ENCODE peak calls at places on chromosomes 3 and 15, in six cellular contexts. One of them, this sample, is unnamed.

GRCh38 chr3:50572158-50572557 is 2.8 kb downstream of the HEMK1 start:
- DNase-seq in left ventricle myocardium inferior: peak
- DNase-seq in AG04450: peak
- DNase-seq in ovary: peak
- DNase-seq in MM.1S: peak
- DNase-seq in hepatocyte: peak
- DNase-seq in this sample: no peak

GRCh38 chr3:126110431-126111125 is 26.7 kb upstream of the SLC41A3 start:
- DNase-seq in left ventricle myocardium inferior: no peak
- DNase-seq in hepatocyte: peak
- DNase-seq in MM.1S: no peak
- DNase-seq in AG04450: no peak
- DNase-seq in ovary: no peak
- DNase-seq in this sample: peak

GRCh38 chr15:76898102-76898501 is 7.0 kb downstream of the SCAPER start:
- DNase-seq in ovary: no peak
- DNase-seq in AG04450: no peak
- DNase-seq in MM.1S: no peak
- DNase-seq in hepatocyte: no peak
- DNase-seq in left ventricle myocardium inferior: no peak
- DNase-seq in this sample: no peak

GRCh38 chr15:26294062-26294689 is 431.0 kb upstream of the ATP10A start:
- DNase-seq in ovary: no peak
- DNase-seq in left ventricle myocardium inferior: peak
- DNase-seq in AG04450: no peak
- DNase-seq in MM.1S: no peak
- DNase-seq in hepatocyte: no peak
- DNase-seq in this sample: no peak

GRCh38 chr3:99714146-99714545 is 75.8 kb downstream of the COL8A1 start:
- DNase-seq in MM.1S: peak
- DNase-seq in AG04450: no peak
- DNase-seq in hepatocyte: peak
- DNase-seq in left ventricle myocardium inferior: no peak
- DNase-seq in ovary: no peak
- DNase-seq in this sample: no peak

GRCh38 chr3:50627407-50628051 is 10.6 kb downstream of the MAPKAPK3 start:
- DNase-seq in left ventricle myocardium inferior: peak
- DNase-seq in hepatocyte: no peak
- DNase-seq in MM.1S: no peak
- DNase-seq in ovary: no peak
- DNase-seq in AG04450: no peak
- DNase-seq in this sample: no peak

GRCh38 chr15:73190189-73190601 is 137.9 kb downstream of the NEO1 start:
- DNase-seq in hepatocyte: no peak
- DNase-seq in left ventricle myocardium inferior: no peak
- DNase-seq in AG04450: no peak
- DNase-seq in ovary: no peak
- DNase-seq in MM.1S: no peak
- DNase-seq in this sample: no peak

GRCh38 chr3:52190294-52190841 is 7.6 kb upstream of the ALAS1 start:
- DNase-seq in AG04450: no peak
- DNase-seq in left ventricle myocardium inferior: peak
- DNase-seq in hepatocyte: no peak
- DNase-seq in MM.1S: no peak
- DNase-seq in ovary: peak
- DNase-seq in this sample: no peak

GRCh38 chr15:94119215-94119815 is 112.0 kb upstream of the MCTP2 start:
- DNase-seq in MM.1S: no peak
- DNase-seq in ovary: peak
- DNase-seq in left ventricle myocardium inferior: peak
- DNase-seq in hepatocyte: no peak
- DNase-seq in AG04450: no peak
- DNase-seq in this sample: no peak

GRCh38 chr3:139935071-139935865 is at the start of gene CLSTN2:
- DNase-seq in AG04450: no peak
- DNase-seq in left ventricle myocardium inferior: peak
- DNase-seq in ovary: peak
- DNase-seq in MM.1S: peak
- DNase-seq in hepatocyte: peak
- DNase-seq in this sample: peak

GRCh38 chr3:195097331-195098255 is 173.4 kb downstream of the XXYLT1 start:
- DNase-seq in hepatocyte: no peak
- DNase-seq in ovary: no peak
- DNase-seq in AG04450: no peak
- DNase-seq in left ventricle myocardium inferior: peak
- DNase-seq in MM.1S: no peak
- DNase-seq in this sample: no peak

GRCh38 chr3:177463863-177464262 is 266.6 kb upstream of the TBL1XR1 start:
- DNase-seq in MM.1S: no peak
- DNase-seq in left ventricle myocardium inferior: no peak
- DNase-seq in ovary: no peak
- DNase-seq in AG04450: no peak
- DNase-seq in hepatocyte: no peak
- DNase-seq in this sample: no peak

GRCh38 chr3:3801510-3801841 is 2.2 kb downstream of the LRRN1 start:
- DNase-seq in left ventricle myocardium inferior: no peak
- DNase-seq in MM.1S: no peak
- DNase-seq in ovary: no peak
- DNase-seq in hepatocyte: no peak
- DNase-seq in AG04450: no peak
- DNase-seq in this sample: no peak

GRCh38 chr3:129611812-129612349 is 5.4 kb upstream of the PLXND1 start:
- DNase-seq in hepatocyte: no peak
- DNase-seq in MM.1S: no peak
- DNase-seq in ovary: no peak
- DNase-seq in left ventricle myocardium inferior: peak
- DNase-seq in AG04450: no peak
- DNase-seq in this sample: no peak

GRCh38 chr3:141243295-141243707 is 11.7 kb downstream of the PXYLP1 start:
- DNase-seq in left ventricle myocardium inferior: no peak
- DNase-seq in hepatocyte: no peak
- DNase-seq in MM.1S: no peak
- DNase-seq in ovary: no peak
- DNase-seq in AG04450: no peak
- DNase-seq in this sample: peak

GRCh38 chr3:65971281-65972252 is 67.2 kb downstream of the MAGI1 start:
- DNase-seq in ovary: no peak
- DNase-seq in AG04450: no peak
- DNase-seq in hepatocyte: peak
- DNase-seq in MM.1S: no peak
- DNase-seq in left ventricle myocardium inferior: no peak
- DNase-seq in this sample: no peak

GRCh38 chr3:171559586-171559985 is 99.4 kb upstream of the TNIK start:
- DNase-seq in AG04450: no peak
- DNase-seq in hepatocyte: no peak
- DNase-seq in MM.1S: no peak
- DNase-seq in left ventricle myocardium inferior: no peak
- DNase-seq in ovary: no peak
- DNase-seq in this sample: no peak

GRCh38 chr3:105729662-105730061 is 139.2 kb downstream of the CBLB start:
- DNase-seq in AG04450: no peak
- DNase-seq in ovary: no peak
- DNase-seq in left ventricle myocardium inferior: no peak
- DNase-seq in MM.1S: no peak
- DNase-seq in hepatocyte: no peak
- DNase-seq in this sample: no peak

GRCh38 chr3:31495971-31496370 is 36.8 kb upstream of the STT3B start:
- DNase-seq in ovary: no peak
- DNase-seq in AG04450: no peak
- DNase-seq in left ventricle myocardium inferior: no peak
- DNase-seq in hepatocyte: no peak
- DNase-seq in MM.1S: no peak
- DNase-seq in this sample: no peak

GRCh38 chr15:83611312-83611711 is 42.6 kb upstream of the ADAMTSL3 start:
- DNase-seq in ovary: no peak
- DNase-seq in MM.1S: no peak
- DNase-seq in hepatocyte: no peak
- DNase-seq in left ventricle myocardium inferior: no peak
- DNase-seq in AG04450: no peak
- DNase-seq in this sample: no peak

GRCh38 chr3:122668930-122669730 is 11.5 kb upstream of the PARP14 start:
- DNase-seq in MM.1S: no peak
- DNase-seq in ovary: no peak
- DNase-seq in AG04450: peak
- DNase-seq in hepatocyte: peak
- DNase-seq in left ventricle myocardium inferior: no peak
- DNase-seq in this sample: no peak

GRCh38 chr3:78970656-78971055 is 797.1 kb downstream of the ROBO1 start:
- DNase-seq in AG04450: no peak
- DNase-seq in left ventricle myocardium inferior: no peak
- DNase-seq in MM.1S: no peak
- DNase-seq in hepatocyte: no peak
- DNase-seq in ovary: no peak
- DNase-seq in this sample: no peak

GRCh38 chr3:11545186-11545851 is 98.4 kb downstream of the VGLL4 start:
- DNase-seq in MM.1S: no peak
- DNase-seq in left ventricle myocardium inferior: no peak
- DNase-seq in hepatocyte: no peak
- DNase-seq in ovary: peak
- DNase-seq in AG04450: no peak
- DNase-seq in this sample: no peak
- TF ChIP-seq CTCF in MM.1S: no peak
- TF ChIP-seq CTCF in left ventricle myocardium inferior: no peak
- TF ChIP-seq CTCF in hepatocyte: no peak
- TF ChIP-seq CTCF in ovary: no peak
- TF ChIP-seq CTCF in AG04450: no peak
- TF ChIP-seq CTCF in this sample: no peak

GRCh38 chr3:63976862-63977180 is 46.5 kb downstream of the PSMD6 start:
- DNase-seq in MM.1S: no peak
- DNase-seq in ovary: no peak
- DNase-seq in left ventricle myocardium inferior: no peak
- DNase-seq in hepatocyte: no peak
- DNase-seq in AG04450: no peak
- DNase-seq in this sample: no peak
- H3K4me3 ChIP-seq in MM.1S: no peak
- H3K4me3 ChIP-seq in ovary: no peak
- H3K4me3 ChIP-seq in left ventricle myocardium inferior: no peak
- H3K4me3 ChIP-seq in hepatocyte: no peak
- H3K4me3 ChIP-seq in AG04450: no peak
- H3K4me3 ChIP-seq in this sample: no peak

DNA sequence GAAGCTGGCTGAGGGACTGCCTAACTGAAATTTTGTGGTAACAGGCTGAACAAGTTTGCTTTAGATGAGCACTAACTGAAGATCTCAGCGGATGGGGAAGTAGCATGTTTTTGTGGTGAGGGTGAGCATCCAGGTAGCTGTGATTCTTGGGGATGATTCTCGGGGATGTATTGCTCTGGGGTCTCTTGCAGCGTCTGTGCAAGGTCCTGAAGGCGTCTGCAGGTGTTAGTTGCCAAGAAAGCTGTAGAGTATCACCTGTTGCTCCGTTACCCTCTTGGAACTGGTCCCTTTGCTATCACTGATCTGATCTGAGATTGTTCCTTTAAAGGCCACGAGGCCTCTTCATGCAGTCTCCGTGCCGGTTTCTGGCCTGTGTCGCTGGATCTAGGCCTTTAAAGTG is 6.0 kb downstream of the TMED3 start:
- DNase-seq in AG04450: no peak
- DNase-seq in ovary: no peak
- DNase-seq in left ventricle myocardium inferior: no peak
- DNase-seq in hepatocyte: no peak
- DNase-seq in MM.1S: no peak
- DNase-seq in this sample: peak
- TF ChIP-seq CTCF in AG04450: no peak
- TF ChIP-seq CTCF in ovary: no peak
- TF ChIP-seq CTCF in left ventricle myocardium inferior: no peak
- TF ChIP-seq CTCF in hepatocyte: no peak
- TF ChIP-seq CTCF in MM.1S: no peak
- TF ChIP-seq CTCF in this sample: no peak

GRCh38 chr15:70557506-70558258 is 205.7 kb downstream of the UACA start:
- DNase-seq in ovary: no peak
- DNase-seq in hepatocyte: no peak
- DNase-seq in AG04450: no peak
- DNase-seq in left ventricle myocardium inferior: no peak
- DNase-seq in MM.1S: no peak
- DNase-seq in this sample: no peak

GRCh38 chr15:70559840-70560239 is 203.5 kb downstream of the UACA start:
- DNase-seq in AG04450: no peak
- DNase-seq in hepatocyte: no peak
- DNase-seq in MM.1S: no peak
- DNase-seq in left ventricle myocardium inferior: no peak
- DNase-seq in ovary: no peak
- DNase-seq in this sample: no peak

GRCh38 chr15:70560617-70561328 is 202.6 kb downstream of the UACA start:
- DNase-seq in ovary: no peak
- DNase-seq in left ventricle myocardium inferior: no peak
- DNase-seq in MM.1S: no peak
- DNase-seq in hepatocyte: no peak
- DNase-seq in AG04450: no peak
- DNase-seq in this sample: no peak

GRCh38 chr15:70558406-70559222 is 204.7 kb downstream of the UACA start:
- DNase-seq in MM.1S: no peak
- DNase-seq in left ventricle myocardium inferior: no peak
- DNase-seq in AG04450: no peak
- DNase-seq in hepatocyte: no peak
- DNase-seq in ovary: no peak
- DNase-seq in this sample: no peak

GRCh38 chr15:70559223-70559823 is 204.0 kb downstream of the UACA start:
- DNase-seq in MM.1S: no peak
- DNase-seq in left ventricle myocardium inferior: peak
- DNase-seq in ovary: no peak
- DNase-seq in AG04450: no peak
- DNase-seq in hepatocyte: peak
- DNase-seq in this sample: no peak
- H3K4me3 ChIP-seq in MM.1S: no peak
- H3K4me3 ChIP-seq in left ventricle myocardium inferior: no peak
- H3K4me3 ChIP-seq in ovary: no peak
- H3K4me3 ChIP-seq in AG04450: no peak
- H3K4me3 ChIP-seq in hepatocyte: no peak
- H3K4me3 ChIP-seq in this sample: no peak

DNA sequence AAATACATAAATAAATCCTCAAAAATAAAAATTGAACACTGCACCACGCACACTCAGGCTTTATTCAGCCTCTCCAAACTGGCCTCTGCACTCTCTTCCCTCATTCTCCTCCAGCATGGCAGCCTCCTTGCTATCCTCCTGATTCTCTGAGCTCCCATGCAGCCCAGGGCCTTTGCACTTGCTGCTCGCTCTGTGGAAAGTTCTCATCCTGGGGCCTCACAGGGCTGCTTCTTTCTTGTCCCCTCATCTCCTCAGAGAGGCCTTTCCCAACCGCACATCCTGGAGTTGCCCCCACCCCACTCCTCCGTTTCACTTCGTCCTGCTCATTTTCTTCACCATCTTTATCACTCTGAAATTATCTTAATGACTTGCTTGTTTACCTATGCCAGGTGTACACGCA is 123.0 kb downstream of the SHQ1 start:
- DNase-seq in MM.1S: no peak
- DNase-seq in AG04450: no peak
- DNase-seq in ovary: no peak
- DNase-seq in left ventricle myocardium inferior: no peak
- DNase-seq in hepatocyte: no peak
- DNase-seq in this sample: no peak
- TF ChIP-seq CTCF in MM.1S: no peak
- TF ChIP-seq CTCF in AG04450: no peak
- TF ChIP-seq CTCF in ovary: no peak
- TF ChIP-seq CTCF in left ventricle myocardium inferior: no peak
- TF ChIP-seq CTCF in hepatocyte: no peak
- TF ChIP-seq CTCF in this sample: no peak

This sample was measured in esophagus muscularis mucosa.